ENCODE peak calls at places on chromosomes 7 and 10, in eight cellular contexts. One of them, this sample, is unnamed.

GRCh38 chr7:29937132-29937531 is 52.5 kb downstream of the SCRN1 start:
- DNase-seq in epithelial cell of esophagus: no peak
- DNase-seq in AG09309: no peak
- DNase-seq in body of pancreas: no peak
- DNase-seq in cardiac muscle cell: no peak
- DNase-seq in astrocyte of the cerebellum: no peak
- DNase-seq in transverse colon: no peak
- DNase-seq in astrocyte: no peak
- DNase-seq in this sample: no peak

GRCh38 chr10:123608047-123608446 is 58.1 kb upstream of the GPR26 start:
- DNase-seq in epithelial cell of esophagus: no peak
- DNase-seq in AG09309: no peak
- DNase-seq in body of pancreas: no peak
- DNase-seq in cardiac muscle cell: no peak
- DNase-seq in astrocyte of the cerebellum: no peak
- DNase-seq in transverse colon: no peak
- DNase-seq in astrocyte: no peak
- DNase-seq in this sample: no peak

GRCh38 chr7:149071641-149072437 is 18.7 kb downstream of the ZNF786 start:
- DNase-seq in epithelial cell of esophagus: peak
- DNase-seq in AG09309: no peak
- DNase-seq in body of pancreas: no peak
- DNase-seq in cardiac muscle cell: no peak
- DNase-seq in astrocyte of the cerebellum: no peak
- DNase-seq in transverse colon: no peak
- DNase-seq in astrocyte: no peak
- DNase-seq in this sample: no peak

GRCh38 chr10:95840121-95840520 is 67.7 kb upstream of the CC2D2B start:
- DNase-seq in epithelial cell of esophagus: peak
- DNase-seq in AG09309: no peak
- DNase-seq in body of pancreas: no peak
- DNase-seq in cardiac muscle cell: no peak
- DNase-seq in astrocyte of the cerebellum: no peak
- DNase-seq in transverse colon: no peak
- DNase-seq in astrocyte: no peak
- DNase-seq in this sample: no peak

GRCh38 chr7:75925717-75926435 is 10.9 kb downstream of the POR start:
- DNase-seq in epithelial cell of esophagus: no peak
- DNase-seq in AG09309: no peak
- DNase-seq in body of pancreas: no peak
- DNase-seq in cardiac muscle cell: peak
- DNase-seq in astrocyte of the cerebellum: no peak
- DNase-seq in transverse colon: no peak
- DNase-seq in astrocyte: no peak
- DNase-seq in this sample: no peak

GRCh38 chr7:82507365-82507975 is 63.9 kb upstream of the CACNA2D1 start:
- DNase-seq in epithelial cell of esophagus: no peak
- DNase-seq in AG09309: no peak
- DNase-seq in body of pancreas: no peak
- DNase-seq in cardiac muscle cell: no peak
- DNase-seq in astrocyte of the cerebellum: no peak
- DNase-seq in transverse colon: no peak
- DNase-seq in astrocyte: no peak
- DNase-seq in this sample: no peak

GRCh38 chr7:25754333-25754732 is 397.7 kb upstream of the NFE2L3 start:
- DNase-seq in epithelial cell of esophagus: no peak
- DNase-seq in AG09309: no peak
- DNase-seq in body of pancreas: no peak
- DNase-seq in cardiac muscle cell: no peak
- DNase-seq in astrocyte of the cerebellum: no peak
- DNase-seq in transverse colon: peak
- DNase-seq in astrocyte: no peak
- DNase-seq in this sample: no peak

GRCh38 chr7:48780862-48781261 is 143.5 kb upstream of the CDC14C start:
- DNase-seq in epithelial cell of esophagus: no peak
- DNase-seq in AG09309: no peak
- DNase-seq in body of pancreas: no peak
- DNase-seq in cardiac muscle cell: no peak
- DNase-seq in astrocyte of the cerebellum: no peak
- DNase-seq in transverse colon: no peak
- DNase-seq in astrocyte: no peak
- DNase-seq in this sample: no peak

GRCh38 chr7:152751449-152752141 is 8.0 kb upstream of the ACTR3B start:
- DNase-seq in epithelial cell of esophagus: no peak
- DNase-seq in AG09309: no peak
- DNase-seq in body of pancreas: no peak
- DNase-seq in cardiac muscle cell: no peak
- DNase-seq in astrocyte of the cerebellum: no peak
- DNase-seq in transverse colon: no peak
- DNase-seq in astrocyte: no peak
- DNase-seq in this sample: no peak

GRCh38 chr7:146496657-146497056 is 380.1 kb downstream of the CNTNAP2 start:
- DNase-seq in epithelial cell of esophagus: no peak
- DNase-seq in AG09309: no peak
- DNase-seq in body of pancreas: no peak
- DNase-seq in cardiac muscle cell: no peak
- DNase-seq in astrocyte of the cerebellum: no peak
- DNase-seq in transverse colon: no peak
- DNase-seq in astrocyte: no peak
- DNase-seq in this sample: no peak

GRCh38 chr7:44278451-44279161 is 46.8 kb downstream of the CAMK2B start:
- DNase-seq in epithelial cell of esophagus: no peak
- DNase-seq in AG09309: no peak
- DNase-seq in body of pancreas: peak
- DNase-seq in cardiac muscle cell: no peak
- DNase-seq in astrocyte of the cerebellum: no peak
- DNase-seq in transverse colon: peak
- DNase-seq in astrocyte: peak
- DNase-seq in this sample: no peak

GRCh38 chr10:108601856-108602255 is 1321.5 kb downstream of the XPNPEP1 start:
- DNase-seq in epithelial cell of esophagus: peak
- DNase-seq in AG09309: no peak
- DNase-seq in body of pancreas: no peak
- DNase-seq in cardiac muscle cell: no peak
- DNase-seq in astrocyte of the cerebellum: no peak
- DNase-seq in transverse colon: no peak
- DNase-seq in astrocyte: peak
- DNase-seq in this sample: no peak

GRCh38 chr10:31759124-31759798 is 169.4 kb downstream of the ARHGAP12 start:
- DNase-seq in epithelial cell of esophagus: peak
- DNase-seq in AG09309: no peak
- DNase-seq in body of pancreas: peak
- DNase-seq in cardiac muscle cell: peak
- DNase-seq in astrocyte of the cerebellum: no peak
- DNase-seq in transverse colon: peak
- DNase-seq in astrocyte: peak
- DNase-seq in this sample: no peak

GRCh38 chr10:124917168-124917938 is 24.6 kb upstream of the ZRANB1 start:
- DNase-seq in epithelial cell of esophagus: peak
- DNase-seq in AG09309: no peak
- DNase-seq in body of pancreas: peak
- DNase-seq in cardiac muscle cell: peak
- DNase-seq in astrocyte of the cerebellum: no peak
- DNase-seq in transverse colon: peak
- DNase-seq in astrocyte: peak
- DNase-seq in this sample: no peak

GRCh38 chr7:132683967-132684690 is 107.9 kb upstream of the PLXNA4 start:
- DNase-seq in epithelial cell of esophagus: no peak
- DNase-seq in AG09309: no peak
- DNase-seq in body of pancreas: no peak
- DNase-seq in cardiac muscle cell: peak
- DNase-seq in astrocyte of the cerebellum: no peak
- DNase-seq in transverse colon: no peak
- DNase-seq in astrocyte: no peak
- DNase-seq in this sample: no peak

GRCh38 chr10:26367771-26368170 is 70.4 kb upstream of the APBB1IP start:
- DNase-seq in epithelial cell of esophagus: peak
- DNase-seq in AG09309: peak
- DNase-seq in body of pancreas: peak
- DNase-seq in cardiac muscle cell: peak
- DNase-seq in astrocyte of the cerebellum: peak
- DNase-seq in transverse colon: no peak
- DNase-seq in astrocyte: peak
- DNase-seq in this sample: no peak

GRCh38 chr10:102714621-102715455 is at the start of gene SFXN2:
- DNase-seq in epithelial cell of esophagus: peak
- DNase-seq in AG09309: no peak
- DNase-seq in body of pancreas: peak
- DNase-seq in cardiac muscle cell: no peak
- DNase-seq in astrocyte of the cerebellum: no peak
- DNase-seq in transverse colon: peak
- DNase-seq in astrocyte: no peak
- DNase-seq in this sample: no peak

GRCh38 chr7:27141138-27141537 is 2.3 kb downstream of the HOXA5 start:
- DNase-seq in epithelial cell of esophagus: no peak
- DNase-seq in AG09309: no peak
- DNase-seq in body of pancreas: no peak
- DNase-seq in cardiac muscle cell: no peak
- DNase-seq in astrocyte of the cerebellum: no peak
- DNase-seq in transverse colon: no peak
- DNase-seq in astrocyte: no peak
- DNase-seq in this sample: no peak

GRCh38 chr10:118911361-118911760 is 118.2 kb upstream of the NANOS1 start:
- DNase-seq in epithelial cell of esophagus: no peak
- DNase-seq in AG09309: no peak
- DNase-seq in body of pancreas: no peak
- DNase-seq in cardiac muscle cell: peak
- DNase-seq in astrocyte of the cerebellum: no peak
- DNase-seq in transverse colon: no peak
- DNase-seq in astrocyte: peak
- DNase-seq in this sample: no peak

GRCh38 chr10:114868801-114869200 is 47.2 kb downstream of the FHIP2A start:
- DNase-seq in epithelial cell of esophagus: peak
- DNase-seq in AG09309: peak
- DNase-seq in body of pancreas: no peak
- DNase-seq in cardiac muscle cell: peak
- DNase-seq in astrocyte of the cerebellum: no peak
- DNase-seq in transverse colon: no peak
- DNase-seq in astrocyte: no peak
- DNase-seq in this sample: no peak

GRCh38 chr7:7976677-7977076 is 8.1 kb downstream of the GLCCI1 start:
- DNase-seq in epithelial cell of esophagus: no peak
- DNase-seq in AG09309: no peak
- DNase-seq in body of pancreas: no peak
- DNase-seq in cardiac muscle cell: no peak
- DNase-seq in astrocyte of the cerebellum: no peak
- DNase-seq in transverse colon: no peak
- DNase-seq in astrocyte: no peak
- DNase-seq in this sample: no peak
- H3K4me3 ChIP-seq in epithelial cell of esophagus: no peak
- H3K4me3 ChIP-seq in AG09309: no peak
- H3K4me3 ChIP-seq in body of pancreas: no peak
- H3K4me3 ChIP-seq in cardiac muscle cell: no peak
- H3K4me3 ChIP-seq in astrocyte of the cerebellum: no peak
- H3K4me3 ChIP-seq in transverse colon: no peak
- H3K4me3 ChIP-seq in astrocyte: no peak
- H3K4me3 ChIP-seq in this sample: no peak

GRCh38 chr10:84552478-84552877 is 224.1 kb downstream of the CCSER2 start:
- DNase-seq in epithelial cell of esophagus: no peak
- DNase-seq in AG09309: no peak
- DNase-seq in body of pancreas: no peak
- DNase-seq in cardiac muscle cell: no peak
- DNase-seq in astrocyte of the cerebellum: no peak
- DNase-seq in transverse colon: no peak
- DNase-seq in astrocyte: no peak
- DNase-seq in this sample: no peak
- TF ChIP-seq CTCF in epithelial cell of esophagus: no peak
- TF ChIP-seq CTCF in AG09309: no peak
- TF ChIP-seq CTCF in body of pancreas: no peak
- TF ChIP-seq CTCF in cardiac muscle cell: no peak
- TF ChIP-seq CTCF in astrocyte of the cerebellum: no peak
- TF ChIP-seq CTCF in transverse colon: no peak
- TF ChIP-seq CTCF in astrocyte: no peak
- TF ChIP-seq CTCF in this sample: no peak

GRCh38 chr10:121469797-121470606 is 128.2 kb downstream of the FGFR2 start:
- DNase-seq in epithelial cell of esophagus: no peak
- DNase-seq in AG09309: no peak
- DNase-seq in body of pancreas: no peak
- DNase-seq in cardiac muscle cell: no peak
- DNase-seq in astrocyte of the cerebellum: no peak
- DNase-seq in transverse colon: peak
- DNase-seq in astrocyte: no peak
- DNase-seq in this sample: no peak
- H3K4me3 ChIP-seq in epithelial cell of esophagus: no peak
- H3K4me3 ChIP-seq in AG09309: no peak
- H3K4me3 ChIP-seq in body of pancreas: no peak
- H3K4me3 ChIP-seq in cardiac muscle cell: no peak
- H3K4me3 ChIP-seq in astrocyte of the cerebellum: no peak
- H3K4me3 ChIP-seq in transverse colon: peak
- H3K4me3 ChIP-seq in astrocyte: no peak
- H3K4me3 ChIP-seq in this sample: no peak

DNA sequence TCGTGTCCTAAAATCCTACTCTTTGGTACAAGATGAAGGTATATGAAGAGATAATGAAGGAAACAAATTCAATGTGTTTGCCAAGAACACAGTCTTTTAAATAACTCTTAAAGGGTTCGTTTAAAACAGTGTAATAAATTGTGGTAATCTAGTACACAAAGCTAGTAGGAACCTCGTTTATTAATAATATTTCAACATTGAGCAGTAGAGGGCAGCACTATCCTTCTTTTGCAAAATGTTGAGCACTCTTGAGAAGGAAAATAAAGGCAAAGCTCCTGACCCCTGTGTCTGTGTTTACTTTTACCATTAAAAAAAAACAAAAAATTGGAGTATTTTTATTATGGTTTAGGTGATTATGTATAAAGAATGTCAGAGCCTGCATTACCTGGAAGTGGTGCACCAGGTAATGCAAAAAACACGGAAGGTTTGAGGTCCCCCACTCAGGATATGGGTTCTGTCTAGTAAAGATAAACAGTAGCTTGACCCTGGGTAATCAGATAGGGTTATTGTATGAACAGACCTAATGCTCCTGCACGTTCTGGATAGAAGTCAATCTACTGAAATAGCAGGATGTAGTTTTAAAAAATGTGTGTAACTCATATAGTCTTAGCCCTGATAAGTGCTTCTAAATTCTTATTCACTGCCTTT is 5.7 kb upstream of the GOT1 start:
- DNase-seq in epithelial cell of esophagus: peak
- DNase-seq in AG09309: no peak
- DNase-seq in body of pancreas: no peak
- DNase-seq in cardiac muscle cell: peak
- DNase-seq in astrocyte of the cerebellum: peak
- DNase-seq in transverse colon: no peak
- DNase-seq in astrocyte: no peak
- DNase-seq in this sample: no peak
- TF ChIP-seq CTCF in epithelial cell of esophagus: peak
- TF ChIP-seq CTCF in AG09309: peak
- TF ChIP-seq CTCF in body of pancreas: peak
- TF ChIP-seq CTCF in cardiac muscle cell: peak
- TF ChIP-seq CTCF in astrocyte of the cerebellum: peak
- TF ChIP-seq CTCF in transverse colon: peak
- TF ChIP-seq CTCF in astrocyte: peak
- TF ChIP-seq CTCF in this sample: peak

This sample was measured in AG04449.